ENCODE peak calls at places on chromosomes 13 and 19, in ten cellular contexts. One of them, this sample, is unnamed.

GRCh38 chr13:113151745-113152707 is 6.4 kb upstream of the PROZ start:
- DNase-seq in osteocyte: peak; percentile 78
- DNase-seq in adrenal gland: no peak
- DNase-seq in H9: peak; percentile 28
- DNase-seq in NCI-H345: no peak
- DNase-seq in kidney tubule cell: peak; percentile 30
- DNase-seq in sigmoid colon: no peak
- DNase-seq in fibroblast of pulmonary artery: peak; percentile 41
- DNase-seq in HS-5: no peak
- DNase-seq in HEK293T: no peak
- DNase-seq in this sample: no peak

GRCh38 chr13:49481788-49482187 is 14.0 kb upstream of the PHF11 start:
- DNase-seq in osteocyte: no peak
- DNase-seq in adrenal gland: no peak
- DNase-seq in H9: no peak
- DNase-seq in NCI-H345: no peak
- DNase-seq in kidney tubule cell: no peak
- DNase-seq in sigmoid colon: no peak
- DNase-seq in fibroblast of pulmonary artery: no peak
- DNase-seq in HS-5: no peak
- DNase-seq in HEK293T: no peak
- DNase-seq in this sample: no peak

GRCh38 chr19:37692956-37693660 is 26.5 kb downstream of the ZNF607 start:
- DNase-seq in osteocyte: no peak
- DNase-seq in adrenal gland: no peak
- DNase-seq in H9: no peak
- DNase-seq in NCI-H345: no peak
- DNase-seq in kidney tubule cell: no peak
- DNase-seq in sigmoid colon: no peak
- DNase-seq in fibroblast of pulmonary artery: no peak
- DNase-seq in HS-5: no peak
- DNase-seq in HEK293T: no peak
- DNase-seq in this sample: no peak

GRCh38 chr19:33640773-33641172 is 19.0 kb downstream of the CHST8 start:
- DNase-seq in osteocyte: no peak
- DNase-seq in adrenal gland: no peak
- DNase-seq in H9: peak; percentile 58
- DNase-seq in NCI-H345: no peak
- DNase-seq in kidney tubule cell: no peak
- DNase-seq in sigmoid colon: no peak
- DNase-seq in fibroblast of pulmonary artery: no peak
- DNase-seq in HS-5: no peak
- DNase-seq in HEK293T: no peak
- DNase-seq in this sample: no peak

GRCh38 chr13:28532226-28533048 is 37.5 kb upstream of the FLT1 start:
- DNase-seq in osteocyte: peak; percentile 83
- DNase-seq in adrenal gland: no peak
- DNase-seq in H9: peak; percentile 57
- DNase-seq in NCI-H345: no peak
- DNase-seq in kidney tubule cell: no peak
- DNase-seq in sigmoid colon: no peak
- DNase-seq in fibroblast of pulmonary artery: no peak
- DNase-seq in HS-5: no peak
- DNase-seq in HEK293T: no peak
- DNase-seq in this sample: no peak

GRCh38 chr19:1668339-1669123 is 16.1 kb upstream of the TCF3 start:
- DNase-seq in osteocyte: no peak
- DNase-seq in adrenal gland: no peak
- DNase-seq in H9: no peak
- DNase-seq in NCI-H345: no peak
- DNase-seq in kidney tubule cell: no peak
- DNase-seq in sigmoid colon: no peak
- DNase-seq in fibroblast of pulmonary artery: no peak
- DNase-seq in HS-5: no peak
- DNase-seq in HEK293T: no peak
- DNase-seq in this sample: peak; percentile 60

GRCh38 chr19:9407827-9408226 is 27.5 kb downstream of the ZNF266 start:
- DNase-seq in osteocyte: no peak
- DNase-seq in adrenal gland: no peak
- DNase-seq in H9: no peak
- DNase-seq in NCI-H345: no peak
- DNase-seq in kidney tubule cell: no peak
- DNase-seq in sigmoid colon: no peak
- DNase-seq in fibroblast of pulmonary artery: no peak
- DNase-seq in HS-5: no peak
- DNase-seq in HEK293T: no peak
- DNase-seq in this sample: no peak

GRCh38 chr19:7902796-7903243 is 857 bp upstream of the MAP2K7 start:
- DNase-seq in osteocyte: no peak
- DNase-seq in adrenal gland: no peak
- DNase-seq in H9: no peak
- DNase-seq in NCI-H345: no peak
- DNase-seq in kidney tubule cell: no peak
- DNase-seq in sigmoid colon: no peak
- DNase-seq in fibroblast of pulmonary artery: no peak
- DNase-seq in HS-5: no peak
- DNase-seq in HEK293T: no peak
- DNase-seq in this sample: peak; percentile 29

GRCh38 chr13:73129023-73129422 is 70.2 kb downstream of the KLF5 start:
- DNase-seq in osteocyte: no peak
- DNase-seq in adrenal gland: no peak
- DNase-seq in H9: no peak
- DNase-seq in NCI-H345: no peak
- DNase-seq in kidney tubule cell: no peak
- DNase-seq in sigmoid colon: no peak
- DNase-seq in fibroblast of pulmonary artery: no peak
- DNase-seq in HS-5: no peak
- DNase-seq in HEK293T: no peak
- DNase-seq in this sample: no peak

GRCh38 chr19:58350001-58350801 is 3.1 kb downstream of the A1BG start:
- DNase-seq in osteocyte: no peak
- DNase-seq in adrenal gland: no peak
- DNase-seq in H9: no peak
- DNase-seq in NCI-H345: no peak
- DNase-seq in kidney tubule cell: peak; percentile 12
- DNase-seq in sigmoid colon: no peak
- DNase-seq in fibroblast of pulmonary artery: no peak
- DNase-seq in HS-5: no peak
- DNase-seq in HEK293T: no peak
- DNase-seq in this sample: no peak

GRCh38 chr19:18046066-18046718 is 38.2 kb downstream of the ARRDC2 start:
- DNase-seq in osteocyte: no peak
- DNase-seq in adrenal gland: peak; percentile 74
- DNase-seq in H9: no peak
- DNase-seq in NCI-H345: no peak
- DNase-seq in kidney tubule cell: peak; percentile 87
- DNase-seq in sigmoid colon: no peak
- DNase-seq in fibroblast of pulmonary artery: peak; percentile 58
- DNase-seq in HS-5: peak; percentile 75
- DNase-seq in HEK293T: no peak
- DNase-seq in this sample: peak; percentile 15

GRCh38 chr19:58181902-58182576 is 822 bp upstream of the ZNF274 start:
- DNase-seq in osteocyte: no peak
- DNase-seq in adrenal gland: peak; percentile 17
- DNase-seq in H9: peak; percentile 75
- DNase-seq in NCI-H345: no peak
- DNase-seq in kidney tubule cell: peak; percentile 31
- DNase-seq in sigmoid colon: no peak
- DNase-seq in fibroblast of pulmonary artery: peak; percentile 50
- DNase-seq in HS-5: no peak
- DNase-seq in HEK293T: peak; percentile 42
- DNase-seq in this sample: peak; percentile 42

GRCh38 chr13:20285530-20285929 is 53.4 kb upstream of the GJB6 start:
- DNase-seq in osteocyte: no peak
- DNase-seq in adrenal gland: no peak
- DNase-seq in H9: no peak
- DNase-seq in NCI-H345: no peak
- DNase-seq in kidney tubule cell: no peak
- DNase-seq in sigmoid colon: no peak
- DNase-seq in fibroblast of pulmonary artery: no peak
- DNase-seq in HS-5: no peak
- DNase-seq in HEK293T: no peak
- DNase-seq in this sample: no peak

GRCh38 chr19:1577090-1577928 is 9.2 kb upstream of the MEX3D start:
- DNase-seq in osteocyte: no peak
- DNase-seq in adrenal gland: no peak
- DNase-seq in H9: no peak
- DNase-seq in NCI-H345: no peak
- DNase-seq in kidney tubule cell: no peak
- DNase-seq in sigmoid colon: peak; percentile 57
- DNase-seq in fibroblast of pulmonary artery: no peak
- DNase-seq in HS-5: no peak
- DNase-seq in HEK293T: no peak
- DNase-seq in this sample: no peak

GRCh38 chr19:6611441-6611852 is 20.5 kb upstream of the CD70 start:
- DNase-seq in osteocyte: no peak
- DNase-seq in adrenal gland: no peak
- DNase-seq in H9: no peak
- DNase-seq in NCI-H345: no peak
- DNase-seq in kidney tubule cell: no peak
- DNase-seq in sigmoid colon: no peak
- DNase-seq in fibroblast of pulmonary artery: no peak
- DNase-seq in HS-5: no peak
- DNase-seq in HEK293T: no peak
- DNase-seq in this sample: no peak

GRCh38 chr13:80430561-80430960 is 89.6 kb upstream of the SPRY2 start:
- DNase-seq in osteocyte: no peak
- DNase-seq in adrenal gland: no peak
- DNase-seq in H9: no peak
- DNase-seq in NCI-H345: no peak
- DNase-seq in kidney tubule cell: no peak
- DNase-seq in sigmoid colon: no peak
- DNase-seq in fibroblast of pulmonary artery: no peak
- DNase-seq in HS-5: no peak
- DNase-seq in HEK293T: no peak
- DNase-seq in this sample: no peak

GRCh38 chr19:4023600-4024398 is 16.3 kb downstream of the PIAS4 start:
- DNase-seq in osteocyte: no peak
- DNase-seq in adrenal gland: peak; percentile 46
- DNase-seq in H9: no peak
- DNase-seq in NCI-H345: no peak
- DNase-seq in kidney tubule cell: no peak
- DNase-seq in sigmoid colon: no peak
- DNase-seq in fibroblast of pulmonary artery: no peak
- DNase-seq in HS-5: no peak
- DNase-seq in HEK293T: no peak
- DNase-seq in this sample: no peak

GRCh38 chr19:19321143-19321577 is 531 bp downstream of the MAU2 start:
- DNase-seq in osteocyte: no peak
- DNase-seq in adrenal gland: no peak
- DNase-seq in H9: peak; percentile 47
- DNase-seq in NCI-H345: no peak
- DNase-seq in kidney tubule cell: peak; percentile 7
- DNase-seq in sigmoid colon: no peak
- DNase-seq in fibroblast of pulmonary artery: no peak
- DNase-seq in HS-5: no peak
- DNase-seq in HEK293T: no peak
- DNase-seq in this sample: peak; percentile 19

GRCh38 chr13:95059306-95059705 is 241.9 kb downstream of the ABCC4 start:
- DNase-seq in osteocyte: no peak
- DNase-seq in adrenal gland: no peak
- DNase-seq in H9: no peak
- DNase-seq in NCI-H345: no peak
- DNase-seq in kidney tubule cell: no peak
- DNase-seq in sigmoid colon: no peak
- DNase-seq in fibroblast of pulmonary artery: no peak
- DNase-seq in HS-5: no peak
- DNase-seq in HEK293T: no peak
- DNase-seq in this sample: no peak

GRCh38 chr19:37128821-37129177 is 43.7 kb downstream of the ZNF585A start:
- DNase-seq in osteocyte: no peak
- DNase-seq in adrenal gland: no peak
- DNase-seq in H9: no peak
- DNase-seq in NCI-H345: no peak
- DNase-seq in kidney tubule cell: no peak
- DNase-seq in sigmoid colon: no peak
- DNase-seq in fibroblast of pulmonary artery: no peak
- DNase-seq in HS-5: no peak
- DNase-seq in HEK293T: no peak
- DNase-seq in this sample: no peak

This sample was measured in transverse colon.